ENCODE peak calls at places on chromosomes 5 and 9, in five cellular contexts. S is fibroblast of the conjunctiva, R is GM04504, Y is COR-L47, L is tibial artery. Q is an unnamed sample.
A peak's percentile ranks its signal among the peaks of the same experiment; 100 is the strongest.

GRCh38 chr9:87909310-87910041 is 8.3 kb upstream of the SPATA31C1 start:
- DNase-seq in S (no peak), R (no peak), Y (peak; percentile 37), L (no peak), Q (peak; percentile 21)

GRCh38 chr5:171420429-171421231 is 1.2 kb downstream of the FGF18 start:
- DNase-seq in S (peak; percentile 88), R (peak; percentile 53), Y (peak; percentile 24), L (peak; percentile 91), Q (peak; percentile 69)

GRCh38 chr5:172853355-172853975 is 19.4 kb downstream of the ERGIC1 start:
- DNase-seq in S (no peak), R (no peak), Y (no peak), L (no peak), Q (no peak)

GRCh38 chr9:87973791-87974292 is 491 bp downstream of the CDK20 start:
- DNase-seq in S (no peak), R (no peak), Y (no peak), L (no peak), Q (no peak)

GRCh38 chr5:2902186-2902585 is 150.7 kb upstream of the IRX2 start:
- DNase-seq in S (no peak), R (no peak), Y (no peak), L (peak; percentile 28), Q (no peak)

GRCh38 chr9:111900934-111901612 is 4.5 kb downstream of the UGCG start:
- DNase-seq in S (peak; percentile 13), R (no peak), Y (no peak), L (no peak), Q (no peak)

GRCh38 chr5:939368-939767 is 46.7 kb downstream of the TRIP13 start:
- DNase-seq in S (no peak), R (no peak), Y (no peak), L (no peak), Q (no peak)

GRCh38 chr5:174834081-174834480 is 109.7 kb downstream of the MSX2 start:
- DNase-seq in S (no peak), R (no peak), Y (no peak), L (no peak), Q (no peak)

GRCh38 chr9:97704327-97704677 is 7.2 kb upstream of the XPA start:
- DNase-seq in S (no peak), R (no peak), Y (no peak), L (no peak), Q (no peak)

GRCh38 chr5:159316519-159317383 is 13.5 kb downstream of the IL12B start:
- DNase-seq in S (peak; percentile 54), R (no peak), Y (peak; percentile 26), L (no peak), Q (peak; percentile 65)

GRCh38 chr5:16304846-16305245 is 125.3 kb upstream of the MARCHF11 start:
- DNase-seq in S (no peak), R (peak; percentile 8), Y (no peak), L (no peak), Q (no peak)

GRCh38 chr5:104606258-104606829 is 1043.8 kb upstream of the NUDT12 start:
- DNase-seq in S (no peak), R (no peak), Y (peak; percentile 64), L (no peak), Q (peak; percentile 49)

GRCh38 chr9:132451276-132451675 is 41.3 kb downstream of the CFAP77 start:
- DNase-seq in S (no peak), R (no peak), Y (no peak), L (no peak), Q (no peak)

Q was measured in NCI-H69.